ENCODE peak calls at places on chromosomes 13 and 19, in nine cellular contexts. A is ovary, N is thoracic aorta, R is PC-3, M is A549, K is mammary epithelial cell, I is suprapubic skin, Y is A673, X is testis. J is an unnamed sample.

GRCh38 chr13:59960683-59961082 is 203.0 kb downstream of the DIAPH3 start:
- DNase-seq in M (no peak), K (no peak), X (no peak), A (no peak), N (no peak), Y (no peak), R (peak; percentile 3), I (no peak), J (no peak)

GRCh38 chr13:26950968-26951367 is 190.4 kb upstream of the GPR12 start:
- DNase-seq in A (no peak), N (no peak), Y (no peak), X (no peak), R (no peak), I (peak; percentile 21), M (no peak), K (no peak), J (no peak)

GRCh38 chr19:55867101-55867500 is 30.8 kb downstream of the NLRP4 start:
- DNase-seq in A (no peak), X (no peak), K (no peak), R (no peak), I (no peak), N (no peak), Y (no peak), M (no peak), J (no peak)

GRCh38 chr19:55550321-55550650 is 4.9 kb upstream of the SBK3 start:
- DNase-seq in M (no peak), N (no peak), R (no peak), X (no peak), I (no peak), K (no peak), A (no peak), Y (no peak), J (no peak)

GRCh38 chr13:63209330-63210017 is 1793.8 kb upstream of the PCDH20 start:
- DNase-seq in R (no peak), X (no peak), M (no peak), Y (no peak), K (no peak), I (no peak), A (no peak), N (no peak), J (no peak)

GRCh38 chr19:2557093-2557440 is 81.1 kb downstream of the GADD45B start:
- DNase-seq in N (no peak), M (no peak), R (no peak), K (no peak), Y (no peak), X (no peak), A (peak; percentile 27), I (no peak), J (no peak)

GRCh38 chr13:102091231-102091630 is 310.6 kb downstream of the FGF14 start:
- DNase-seq in X (no peak), I (no peak), Y (peak; percentile 72), N (no peak), M (peak; percentile 39), A (no peak), R (peak; percentile 7), K (peak; percentile 49), J (peak; percentile 49)

GRCh38 chr19:49109569-49110233 is 4.5 kb upstream of the LIN7B start:
- DNase-seq in N (no peak), R (no peak), I (no peak), A (no peak), M (no peak), K (no peak), X (no peak), Y (no peak), J (no peak)

GRCh38 chr19:47097396-47098217 is 16.0 kb downstream of the ZC3H4 start:
- DNase-seq in R (no peak), I (peak; percentile 83), N (peak; percentile 36), K (peak; percentile 28), X (peak; percentile 32), Y (peak; percentile 26), M (no peak), A (no peak), J (no peak)

GRCh38 chr13:103615778-103616177 is 549.6 kb upstream of the SLC10A2 start:
- DNase-seq in Y (no peak), A (no peak), I (no peak), X (no peak), R (no peak), N (no peak), M (no peak), K (no peak), J (no peak)

GRCh38 chr19:40465025-40465780 is at the start of gene BLVRB:
- DNase-seq in M (peak; percentile 81), R (peak; percentile 39), N (no peak), I (no peak), K (peak; percentile 74), A (no peak), X (no peak), Y (peak; percentile 60), J (peak; percentile 57)

GRCh38 chr19:11204076-11204602 is 6.8 kb upstream of the KANK2 start:
- DNase-seq in X (no peak), K (no peak), M (no peak), Y (no peak), N (no peak), A (no peak), I (no peak), R (no peak), J (no peak)
- TF ChIP-seq CTCF in X (no peak), K (no peak), M (no peak), Y (no peak), N (peak; percentile 26), A (no peak), I (no peak), R (peak; percentile 22), J (no peak)

DNA sequence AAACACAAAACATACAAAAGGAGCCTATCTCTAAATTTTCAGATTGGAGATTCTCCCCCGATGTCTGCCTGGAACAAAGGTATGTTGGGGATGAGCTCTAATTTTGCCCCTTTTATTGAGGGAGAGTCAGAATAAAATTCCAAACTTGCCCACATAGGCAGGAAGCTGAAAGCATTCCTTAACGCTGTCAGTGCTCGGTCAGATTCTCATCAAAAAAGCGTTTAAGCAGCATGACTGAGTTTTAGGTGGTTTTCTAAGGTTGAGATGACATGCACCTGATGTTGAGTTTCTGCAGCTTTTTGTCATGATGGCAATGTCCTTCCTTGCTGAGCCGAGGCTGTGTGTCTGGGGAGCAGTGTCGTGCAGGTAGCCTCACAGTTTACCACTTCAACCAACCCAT is 48.4 kb upstream of the MEDAG start:
- DNase-seq in A (no peak), N (no peak), X (no peak), M (no peak), Y (no peak), R (no peak), K (no peak), I (no peak), J (no peak)
- H3K4me1 ChIP-seq in A (peaks cover 3% of the 10 kb centered on the region), N (no peaks in the 10 kb centered on the region), X (peaks cover under 1% of the 10 kb centered on the region), M (no peaks in the 10 kb centered on the region), Y (no peaks in the 10 kb centered on the region), R (peaks cover 6% of the 10 kb centered on the region), K (no peaks in the 10 kb centered on the region), I (no peaks in the 10 kb centered on the region), J (no peaks in the 10 kb centered on the region)

GRCh38 chr19:3576696-3577443 is 4.1 kb downstream of the HMG20B start:
- DNase-seq in I (no peak), N (no peak), X (no peak), M (no peak), K (no peak), R (no peak), Y (peak; percentile 87), A (peak; percentile 82), J (peak; percentile 47)
- TF ChIP-seq CTCF in I (no peak), N (no peak), X (no peak), M (no peak), K (no peak), R (no peak), Y (no peak), A (no peak), J (peak; percentile 22)

GRCh38 chr13:47036291-47037008 is 139.6 kb upstream of the HTR2A start:
- DNase-seq in K (no peak), X (no peak), Y (no peak), A (no peak), I (no peak), N (no peak), R (no peak), M (no peak), J (no peak)
- H3K4me1 ChIP-seq in K (peaks cover 6% of the 10 kb centered on the region), X (no peaks in the 10 kb centered on the region), Y (no peaks in the 10 kb centered on the region), A (no peaks in the 10 kb centered on the region), I (no peaks in the 10 kb centered on the region), N (no peaks in the 10 kb centered on the region), R (peaks cover 34% of the 10 kb centered on the region), M (no peaks in the 10 kb centered on the region), J (peaks cover 16% of the 10 kb centered on the region)

DNA sequence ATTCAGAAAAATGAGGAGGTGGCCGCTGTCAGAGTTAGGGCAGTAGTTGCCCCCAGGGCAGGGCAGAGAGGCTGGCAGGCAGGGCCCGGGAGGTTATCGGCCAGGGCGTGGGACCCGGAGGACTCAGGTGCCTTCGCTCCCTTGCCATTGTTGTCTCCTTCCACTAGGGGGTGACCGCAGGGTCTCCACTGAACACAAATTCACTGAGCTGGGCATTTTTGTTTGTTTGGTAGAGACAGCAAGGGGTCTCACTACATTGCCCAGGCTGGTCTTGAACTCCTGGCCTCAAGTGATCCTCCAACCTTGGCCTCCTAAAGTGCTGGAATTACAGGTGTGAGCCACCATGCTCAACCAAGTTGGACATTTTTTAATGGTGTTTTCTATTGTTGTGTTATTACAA is 25.1 kb downstream of the CARS2 start:
- DNase-seq in A (no peak), R (peak; percentile 26), K (no peak), M (peak; percentile 42), X (no peak), N (no peak), I (no peak), Y (peak; percentile 50), J (no peak)
- TF ChIP-seq CTCF in A (no peak), R (peak; percentile 50), K (peak; percentile 39), M (peak; percentile 33), X (peak; percentile 30), N (peak; percentile 30), I (peak; percentile 15), Y (peak; percentile 47), J (peak; percentile 44)

GRCh38 chr19:39130337-39131254 is 5.0 kb downstream of the PAK4 start:
- DNase-seq in X (no peak), R (no peak), N (no peak), I (no peak), A (no peak), Y (no peak), K (no peak), M (no peak), J (no peak)
- H3K4me1 ChIP-seq in X (peaks cover 82% of the 10 kb centered on the region), R (peaks cover 7% of the 10 kb centered on the region), N (peaks cover 18% of the 10 kb centered on the region), I (peaks cover 85% of the 10 kb centered on the region), A (peaks cover 31% of the 10 kb centered on the region), Y (no peaks in the 10 kb centered on the region), K (peaks cover 25% of the 10 kb centered on the region), M (peaks cover 39% of the 10 kb centered on the region), J (no peaks in the 10 kb centered on the region)

DNA sequence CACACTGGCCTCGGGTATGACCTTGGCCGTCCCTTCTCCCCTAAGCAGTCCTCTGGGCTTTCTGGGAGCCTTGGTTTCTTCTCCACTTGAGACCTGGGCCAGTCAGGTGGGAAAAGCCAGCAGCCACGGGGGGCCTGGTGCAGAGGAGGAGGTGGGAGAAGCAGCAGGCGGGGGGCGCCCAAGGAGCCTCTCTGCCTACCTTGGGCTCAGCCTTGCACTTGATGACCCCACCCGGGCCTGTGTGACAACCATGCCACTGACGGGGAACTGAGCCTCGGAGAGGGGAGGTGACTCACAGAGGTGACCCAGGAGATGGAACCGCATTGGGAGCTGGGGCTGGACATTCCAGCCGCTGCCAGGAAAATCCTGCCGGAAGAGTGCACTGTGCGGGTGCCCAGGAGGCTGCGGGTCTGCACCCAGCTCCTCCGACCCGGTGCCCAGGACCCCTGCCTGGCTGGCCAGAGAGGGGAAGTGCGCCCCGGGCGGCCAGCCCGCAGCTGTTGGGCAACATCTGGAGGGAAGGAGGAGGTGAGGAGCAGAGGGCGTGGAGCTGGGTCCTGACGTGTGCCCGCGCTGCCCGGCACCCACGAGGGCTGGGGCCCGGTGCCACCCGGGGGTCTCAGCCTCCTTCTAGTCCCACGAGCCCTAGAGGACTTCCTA is 23.4 kb upstream of the SLC7A10 start:
- DNase-seq in N (no peak), I (no peak), X (no peak), R (peak; percentile 39), A (no peak), M (peak; percentile 63), K (no peak), Y (no peak), J (no peak)
- TF ChIP-seq CTCF in N (no peak), I (no peak), X (no peak), R (no peak), A (no peak), M (peak; percentile 48), K (no peak), Y (no peak), J (no peak)

J was measured in foreskin keratinocyte.